ENCODE peak calls at places on chromosome 10, in four cellular contexts. L is T-helper 1 cell, Q is Daoy, U is nucleus accumbens. K is an unnamed sample.

GRCh38 chr10:97551271-97551670 is 21.3 kb upstream of the ANKRD2 start:
- DNase-seq in Q (no peak), U (no peak), L (no peak), K (no peak)

GRCh38 chr10:110069502-110069982 is 61.8 kb downstream of the ADD3 start:
- DNase-seq in Q (no peak), L (no peak), U (no peak), K (no peak)

GRCh38 chr10:92544296-92544695 is 29.6 kb downstream of the IDE start:
- DNase-seq in L (no peak), Q (peak), U (no peak), K (no peak)

GRCh38 chr10:35643151-35643975 is 1.3 kb upstream of the FZD8 start:
- DNase-seq in L (no peak), U (peak), Q (peak), K (no peak)

GRCh38 chr10:16440396-16441105 is 3.7 kb downstream of the PTER start:
- DNase-seq in U (no peak), Q (peak), L (no peak), K (no peak)

GRCh38 chr10:104209575-104210198 is 22.5 kb downstream of the CFAP43 start:
- DNase-seq in Q (peak), L (no peak), U (peak), K (no peak)

GRCh38 chr10:132973903-132974241 is 31.5 kb upstream of the CFAP46 start:
- DNase-seq in U (no peak), L (no peak), Q (no peak), K (no peak)

GRCh38 chr10:116826803-116827202 is 22.5 kb upstream of the ENO4 start:
- DNase-seq in Q (peak), L (no peak), U (no peak), K (no peak)

GRCh38 chr10:18684416-18684815 is 25.2 kb downstream of the ARL5B start:
- DNase-seq in U (no peak), Q (peak), L (no peak), K (no peak)

GRCh38 chr10:11838298-11838852 is 15.2 kb downstream of the PROSER2 start:
- DNase-seq in Q (no peak), U (no peak), L (no peak), K (no peak)

GRCh38 chr10:5163487-5163886 is 21.5 kb downstream of the AKR1C8 start:
- DNase-seq in U (no peak), Q (no peak), L (no peak), K (no peak)

GRCh38 chr10:11783558-11783865 is 39.6 kb upstream of the PROSER2 start:
- DNase-seq in L (no peak), U (no peak), Q (no peak), K (no peak)

K was measured in HS-5.